ENCODE peak calls at places on chromosomes 11 and 22, in seven cellular contexts. L, J, I, B, V, C and A are unnamed samples.

GRCh38 chr11:58829736-58830135 is 14.8 kb downstream of the GLYATL2 start:
- DNase-seq in L (no peak), J (no peak), I (no peak), B (peak; percentile 35), V (no peak), C (peak; percentile 77), A (no peak)

GRCh38 chr11:9016916-9017642 is 13.3 kb upstream of the NRIP3 start:
- DNase-seq in L (no peak), J (no peak), I (no peak), B (peak; percentile 5), V (no peak), C (no peak), A (no peak)

GRCh38 chr11:96464695-96465307 is 75.0 kb downstream of the JRKL start:
- DNase-seq in L (no peak), J (no peak), I (peak; percentile 77), B (peak; percentile 87), V (no peak), C (peak; percentile 68), A (no peak)

GRCh38 chr22:49015459-49015858 is 812.2 kb downstream of the BRD1 start:
- DNase-seq in L (peak; percentile 50), J (peak; percentile 15), I (no peak), B (no peak), V (no peak), C (no peak), A (no peak)

GRCh38 chr11:12800032-12800671 is 125.9 kb downstream of the TEAD1 start:
- DNase-seq in L (no peak), J (peak; percentile 63), I (no peak), B (peak; percentile 71), V (no peak), C (peak; percentile 88), A (no peak)

GRCh38 chr11:46286789-46287188 is 9.3 kb downstream of the CREB3L1 start:
- DNase-seq in L (no peak), J (no peak), I (no peak), B (no peak), V (no peak), C (no peak), A (no peak)

GRCh38 chr11:124612045-124612444 is 817 bp downstream of the PANX3 start:
- DNase-seq in L (no peak), J (no peak), I (no peak), B (no peak), V (no peak), C (no peak), A (no peak)

GRCh38 chr11:129842138-129842537 is 26.5 kb downstream of the TMEM45B start:
- DNase-seq in L (no peak), J (no peak), I (no peak), B (no peak), V (no peak), C (no peak), A (no peak)

DNA sequence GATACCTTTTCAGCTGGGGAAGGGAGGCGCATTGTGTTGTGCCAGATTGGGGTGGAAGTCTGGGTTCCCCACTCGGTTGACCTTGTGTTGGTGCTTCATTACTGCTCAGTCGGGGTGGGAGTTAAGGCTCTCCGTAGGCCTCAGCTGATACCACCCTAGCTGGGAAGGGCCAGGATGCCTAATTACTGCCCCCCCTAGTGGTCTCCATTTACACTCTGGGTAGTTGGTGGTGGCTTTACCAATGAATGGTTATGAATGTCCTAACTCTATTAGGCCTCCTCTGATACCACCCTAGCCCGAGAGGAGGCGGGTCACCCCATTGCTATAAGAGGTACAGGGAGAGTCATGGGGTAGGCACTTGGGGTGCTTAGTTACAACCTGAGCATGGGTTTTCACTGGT is 27.5 kb upstream of the HIKESHI start:
- DNase-seq in L (no peak), J (no peak), I (no peak), B (no peak), V (no peak), C (no peak), A (no peak)
- TF ChIP-seq CTCF in L (no peak), J (no peak), I (peak; percentile 48), B (peak; percentile 20), V (no peak), C (peak; percentile 8), A (no peak)

GRCh38 chr22:31105282-31105929 is 2.0 kb downstream of the SELENOM start:
- DNase-seq in L (no peak), J (no peak), I (no peak), B (peak; percentile 19), V (no peak), C (no peak), A (no peak)

GRCh38 chr22:31106001-31106571 is 1.3 kb downstream of the SELENOM start:
- DNase-seq in L (no peak), J (no peak), I (no peak), B (peak; percentile 33), V (no peak), C (no peak), A (no peak)

GRCh38 chr22:31103899-31104694 is 3.3 kb downstream of the SELENOM start:
- DNase-seq in L (no peak), J (no peak), I (no peak), B (no peak), V (no peak), C (no peak), A (no peak)

GRCh38 chr22:31103111-31103510 is 4.3 kb downstream of the SELENOM start:
- DNase-seq in L (no peak), J (no peak), I (no peak), B (no peak), V (no peak), C (no peak), A (no peak)

GRCh38 chr22:31104869-31105268 is 2.5 kb downstream of the SELENOM start:
- DNase-seq in L (no peak), J (no peak), I (no peak), B (peak; percentile 14), V (no peak), C (peak; percentile 26), A (no peak)
- TF ChIP-seq CTCF in L (peak; percentile 42), J (no peak), I (no peak), B (no peak), V (no peak), C (peak; percentile 39), A (peak; percentile 31)

DNA sequence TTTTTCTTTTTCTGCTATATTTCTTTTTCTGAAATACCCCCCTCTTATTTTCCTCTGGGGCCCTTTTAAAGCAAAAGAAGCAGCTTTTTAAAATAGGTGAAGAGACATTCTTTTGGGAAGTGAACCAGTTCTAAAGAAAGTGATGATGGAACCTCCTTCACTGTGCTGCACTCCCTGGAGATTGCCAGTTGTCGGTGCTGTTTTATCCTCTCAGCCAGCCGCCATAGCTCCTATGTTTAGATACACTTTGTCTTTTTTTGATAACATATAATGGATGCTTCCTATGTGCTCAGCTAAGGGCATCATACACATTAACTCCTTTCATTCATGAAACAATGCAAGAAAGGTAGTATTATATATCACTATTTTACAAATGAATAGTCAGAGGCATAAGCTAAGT is 14.0 kb downstream of the CFAP300 start:
- DNase-seq in L (no peak), J (no peak), I (no peak), B (peak; percentile 48), V (no peak), C (no peak), A (no peak)
- TF ChIP-seq CTCF in L (peak; percentile 53), J (no peak), I (no peak), B (peak; percentile 52), V (no peak), C (peak; percentile 58), A (no peak)

DNA sequence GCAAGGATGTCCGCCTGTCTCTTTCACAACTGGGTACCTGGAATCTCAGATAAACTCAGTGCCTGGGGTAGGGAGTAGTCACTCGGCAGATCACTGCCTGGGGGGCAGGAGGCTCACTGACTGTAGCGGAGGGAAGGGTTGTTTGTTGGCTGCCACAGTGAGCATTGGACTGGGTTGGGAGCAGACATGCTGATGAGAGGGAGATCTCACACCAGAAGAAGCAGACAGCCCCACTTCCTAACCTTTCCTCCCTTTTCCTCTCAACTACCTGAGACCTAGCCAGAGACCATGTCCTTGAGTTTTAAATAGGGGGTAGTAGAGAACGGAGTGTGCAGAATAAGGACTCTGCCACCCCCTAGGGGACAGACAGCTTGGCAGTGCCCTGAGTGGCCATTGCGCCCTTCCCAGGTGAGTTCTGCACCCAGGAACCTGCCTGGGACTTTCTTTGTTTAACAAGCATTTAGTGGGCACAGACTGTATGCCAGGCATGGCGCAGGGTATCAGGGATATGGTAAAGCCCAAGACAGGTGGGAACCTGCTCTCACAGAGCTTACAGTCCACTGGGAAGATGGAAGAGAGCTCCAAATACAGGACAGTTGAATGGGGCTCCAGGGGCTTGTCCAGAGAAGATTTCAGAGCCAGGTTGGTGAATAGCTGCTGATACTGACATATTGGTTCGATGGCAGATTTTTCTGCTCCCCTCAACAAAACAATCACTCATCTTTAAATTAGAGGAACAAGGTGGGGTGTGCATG is 115.7 kb upstream of the NNMT start:
- DNase-seq in L (no peak), J (peak; percentile 77), I (peak; percentile 74), B (no peak), V (peak; percentile 49), C (no peak), A (no peak)
- TF ChIP-seq CTCF in L (peak; percentile 72), J (no peak), I (peak; percentile 84), B (peak; percentile 52), V (peak; percentile 52), C (peak; percentile 38), A (no peak)